ENCODE peak calls at places on chromosomes 5 and 9, in ten cellular contexts. One of them, this sample, is unnamed.

GRCh38 chr5:179504191-179504590 is 46.2 kb upstream of the RUFY1 start:
- DNase-seq in mammary epithelial cell: no peak
- DNase-seq in GM04503: peak
- DNase-seq in mucosa of gallbladder: no peak
- DNase-seq in SK-N-DZ: no peak
- DNase-seq in pancreas: no peak
- DNase-seq in ACHN: no peak
- DNase-seq in small intestine: no peak
- DNase-seq in heart right ventricle: no peak
- DNase-seq in uterus: no peak
- DNase-seq in this sample: no peak

GRCh38 chr5:16994576-16994975 is 58.5 kb upstream of the MYO10 start:
- DNase-seq in mammary epithelial cell: no peak
- DNase-seq in GM04503: no peak
- DNase-seq in mucosa of gallbladder: no peak
- DNase-seq in SK-N-DZ: no peak
- DNase-seq in pancreas: no peak
- DNase-seq in ACHN: no peak
- DNase-seq in small intestine: no peak
- DNase-seq in heart right ventricle: no peak
- DNase-seq in uterus: no peak
- DNase-seq in this sample: no peak

GRCh38 chr5:136192015-136192525 is 892 bp downstream of the SMIM32 start:
- DNase-seq in mammary epithelial cell: no peak
- DNase-seq in GM04503: no peak
- DNase-seq in mucosa of gallbladder: no peak
- DNase-seq in SK-N-DZ: peak
- DNase-seq in pancreas: no peak
- DNase-seq in ACHN: no peak
- DNase-seq in small intestine: no peak
- DNase-seq in heart right ventricle: no peak
- DNase-seq in uterus: no peak
- DNase-seq in this sample: no peak

GRCh38 chr5:172274951-172275753 is 8.4 kb downstream of the UBTD2 start:
- DNase-seq in mammary epithelial cell: peak
- DNase-seq in GM04503: no peak
- DNase-seq in mucosa of gallbladder: no peak
- DNase-seq in SK-N-DZ: no peak
- DNase-seq in pancreas: no peak
- DNase-seq in ACHN: no peak
- DNase-seq in small intestine: no peak
- DNase-seq in heart right ventricle: no peak
- DNase-seq in uterus: no peak
- DNase-seq in this sample: no peak

GRCh38 chr5:34534237-34535108 is 121.7 kb upstream of the RAI14 start:
- DNase-seq in mammary epithelial cell: peak
- DNase-seq in GM04503: peak
- DNase-seq in mucosa of gallbladder: no peak
- DNase-seq in SK-N-DZ: no peak
- DNase-seq in pancreas: no peak
- DNase-seq in ACHN: no peak
- DNase-seq in small intestine: no peak
- DNase-seq in heart right ventricle: no peak
- DNase-seq in uterus: no peak
- DNase-seq in this sample: no peak

GRCh38 chr5:181243020-181243520 is 636 bp downstream of the RACK1 start:
- DNase-seq in mammary epithelial cell: no peak
- DNase-seq in GM04503: no peak
- DNase-seq in mucosa of gallbladder: no peak
- DNase-seq in SK-N-DZ: no peak
- DNase-seq in pancreas: no peak
- DNase-seq in ACHN: peak
- DNase-seq in small intestine: no peak
- DNase-seq in heart right ventricle: no peak
- DNase-seq in uterus: no peak
- DNase-seq in this sample: no peak

GRCh38 chr9:92948032-92948534 is 760 bp downstream of the FGD3 start:
- DNase-seq in mammary epithelial cell: no peak
- DNase-seq in GM04503: no peak
- DNase-seq in mucosa of gallbladder: no peak
- DNase-seq in SK-N-DZ: no peak
- DNase-seq in pancreas: no peak
- DNase-seq in ACHN: no peak
- DNase-seq in small intestine: no peak
- DNase-seq in heart right ventricle: no peak
- DNase-seq in uterus: no peak
- DNase-seq in this sample: no peak

GRCh38 chr5:138668981-138669380 is 84.2 kb upstream of the CTNNA1 start:
- DNase-seq in mammary epithelial cell: no peak
- DNase-seq in GM04503: no peak
- DNase-seq in mucosa of gallbladder: no peak
- DNase-seq in SK-N-DZ: no peak
- DNase-seq in pancreas: no peak
- DNase-seq in ACHN: peak
- DNase-seq in small intestine: no peak
- DNase-seq in heart right ventricle: no peak
- DNase-seq in uterus: no peak
- DNase-seq in this sample: no peak

GRCh38 chr5:113281194-113281593 is 153.6 kb downstream of the TSSK1B start:
- DNase-seq in mammary epithelial cell: no peak
- DNase-seq in GM04503: no peak
- DNase-seq in mucosa of gallbladder: no peak
- DNase-seq in SK-N-DZ: no peak
- DNase-seq in pancreas: no peak
- DNase-seq in ACHN: no peak
- DNase-seq in small intestine: no peak
- DNase-seq in heart right ventricle: no peak
- DNase-seq in uterus: no peak
- DNase-seq in this sample: no peak

GRCh38 chr9:86324308-86324707 is 29.9 kb downstream of the TUT7 start:
- DNase-seq in mammary epithelial cell: no peak
- DNase-seq in GM04503: no peak
- DNase-seq in mucosa of gallbladder: no peak
- DNase-seq in SK-N-DZ: no peak
- DNase-seq in pancreas: no peak
- DNase-seq in ACHN: no peak
- DNase-seq in small intestine: no peak
- DNase-seq in heart right ventricle: no peak
- DNase-seq in uterus: no peak
- DNase-seq in this sample: no peak

GRCh38 chr5:32951878-32952277 is 240.8 kb downstream of the NPR3 start:
- DNase-seq in mammary epithelial cell: no peak
- DNase-seq in GM04503: no peak
- DNase-seq in mucosa of gallbladder: no peak
- DNase-seq in SK-N-DZ: no peak
- DNase-seq in pancreas: no peak
- DNase-seq in ACHN: no peak
- DNase-seq in small intestine: no peak
- DNase-seq in heart right ventricle: no peak
- DNase-seq in uterus: no peak
- DNase-seq in this sample: no peak

GRCh38 chr5:147685991-147686390 is 96.5 kb downstream of the JAKMIP2 start:
- DNase-seq in mammary epithelial cell: peak
- DNase-seq in GM04503: no peak
- DNase-seq in mucosa of gallbladder: no peak
- DNase-seq in SK-N-DZ: no peak
- DNase-seq in pancreas: no peak
- DNase-seq in ACHN: no peak
- DNase-seq in small intestine: no peak
- DNase-seq in heart right ventricle: no peak
- DNase-seq in uterus: no peak
- DNase-seq in this sample: no peak

GRCh38 chr5:72248352-72249032 is 71.5 kb downstream of the MRPS27 start:
- DNase-seq in mammary epithelial cell: peak
- DNase-seq in GM04503: peak
- DNase-seq in mucosa of gallbladder: peak
- DNase-seq in SK-N-DZ: no peak
- DNase-seq in pancreas: peak
- DNase-seq in ACHN: peak
- DNase-seq in small intestine: peak
- DNase-seq in heart right ventricle: peak
- DNase-seq in uterus: peak
- DNase-seq in this sample: peak

GRCh38 chr5:60586307-60586901 is 113.6 kb downstream of the DEPDC1B start:
- DNase-seq in mammary epithelial cell: no peak
- DNase-seq in GM04503: no peak
- DNase-seq in mucosa of gallbladder: no peak
- DNase-seq in SK-N-DZ: no peak
- DNase-seq in pancreas: no peak
- DNase-seq in ACHN: peak
- DNase-seq in small intestine: peak
- DNase-seq in heart right ventricle: no peak
- DNase-seq in uterus: no peak
- DNase-seq in this sample: no peak

GRCh38 chr9:107177857-107178256 is 105.2 kb upstream of the RAD23B start:
- DNase-seq in mammary epithelial cell: no peak
- DNase-seq in GM04503: no peak
- DNase-seq in mucosa of gallbladder: no peak
- DNase-seq in SK-N-DZ: no peak
- DNase-seq in pancreas: no peak
- DNase-seq in ACHN: no peak
- DNase-seq in small intestine: peak
- DNase-seq in heart right ventricle: no peak
- DNase-seq in uterus: no peak
- DNase-seq in this sample: peak

GRCh38 chr5:92518318-92518913 is 1062.6 kb downstream of the NR2F1-AS1 start:
- DNase-seq in mammary epithelial cell: peak
- DNase-seq in GM04503: no peak
- DNase-seq in mucosa of gallbladder: no peak
- DNase-seq in SK-N-DZ: peak
- DNase-seq in pancreas: no peak
- DNase-seq in ACHN: peak
- DNase-seq in small intestine: peak
- DNase-seq in heart right ventricle: no peak
- DNase-seq in uterus: no peak
- DNase-seq in this sample: no peak

GRCh38 chr9:13992136-13992798 is 321.7 kb downstream of the NFIB start:
- DNase-seq in mammary epithelial cell: no peak
- DNase-seq in GM04503: no peak
- DNase-seq in mucosa of gallbladder: no peak
- DNase-seq in SK-N-DZ: no peak
- DNase-seq in pancreas: no peak
- DNase-seq in ACHN: no peak
- DNase-seq in small intestine: no peak
- DNase-seq in heart right ventricle: no peak
- DNase-seq in uterus: no peak
- DNase-seq in this sample: no peak

GRCh38 chr9:133973791-133974630 is 18.1 kb downstream of the VAV2 start:
- DNase-seq in mammary epithelial cell: no peak
- DNase-seq in GM04503: no peak
- DNase-seq in mucosa of gallbladder: peak
- DNase-seq in SK-N-DZ: no peak
- DNase-seq in pancreas: peak
- DNase-seq in ACHN: no peak
- DNase-seq in small intestine: peak
- DNase-seq in heart right ventricle: no peak
- DNase-seq in uterus: no peak
- DNase-seq in this sample: peak

GRCh38 chr5:128695791-128696520 is 157.9 kb upstream of the FBN2 start:
- DNase-seq in mammary epithelial cell: no peak
- DNase-seq in GM04503: no peak
- DNase-seq in mucosa of gallbladder: no peak
- DNase-seq in SK-N-DZ: no peak
- DNase-seq in pancreas: no peak
- DNase-seq in ACHN: no peak
- DNase-seq in small intestine: no peak
- DNase-seq in heart right ventricle: no peak
- DNase-seq in uterus: no peak
- DNase-seq in this sample: no peak

GRCh38 chr5:167158588-167158987 is 1132.9 kb upstream of the WWC1 start:
- DNase-seq in mammary epithelial cell: no peak
- DNase-seq in GM04503: no peak
- DNase-seq in mucosa of gallbladder: no peak
- DNase-seq in SK-N-DZ: no peak
- DNase-seq in pancreas: no peak
- DNase-seq in ACHN: no peak
- DNase-seq in small intestine: no peak
- DNase-seq in heart right ventricle: no peak
- DNase-seq in uterus: no peak
- DNase-seq in this sample: no peak

GRCh38 chr5:20538341-20538740 is 550.3 kb upstream of the CDH18 start:
- DNase-seq in mammary epithelial cell: peak
- DNase-seq in GM04503: no peak
- DNase-seq in mucosa of gallbladder: no peak
- DNase-seq in SK-N-DZ: no peak
- DNase-seq in pancreas: no peak
- DNase-seq in ACHN: no peak
- DNase-seq in small intestine: no peak
- DNase-seq in heart right ventricle: no peak
- DNase-seq in uterus: no peak
- DNase-seq in this sample: no peak

GRCh38 chr5:169435506-169436230 is 134.7 kb upstream of the SLIT3 start:
- DNase-seq in mammary epithelial cell: no peak
- DNase-seq in GM04503: peak
- DNase-seq in mucosa of gallbladder: no peak
- DNase-seq in SK-N-DZ: no peak
- DNase-seq in pancreas: no peak
- DNase-seq in ACHN: no peak
- DNase-seq in small intestine: no peak
- DNase-seq in heart right ventricle: no peak
- DNase-seq in uterus: no peak
- DNase-seq in this sample: no peak

GRCh38 chr5:119537704-119538103 is 85.4 kb downstream of the HSD17B4 start:
- DNase-seq in mammary epithelial cell: peak
- DNase-seq in GM04503: no peak
- DNase-seq in mucosa of gallbladder: no peak
- DNase-seq in SK-N-DZ: no peak
- DNase-seq in pancreas: no peak
- DNase-seq in ACHN: no peak
- DNase-seq in small intestine: no peak
- DNase-seq in heart right ventricle: no peak
- DNase-seq in uterus: no peak
- DNase-seq in this sample: no peak

GRCh38 chr5:95439801-95440493 is 48.8 kb downstream of the FAM81B start:
- DNase-seq in mammary epithelial cell: no peak
- DNase-seq in GM04503: no peak
- DNase-seq in mucosa of gallbladder: no peak
- DNase-seq in SK-N-DZ: no peak
- DNase-seq in pancreas: no peak
- DNase-seq in ACHN: no peak
- DNase-seq in small intestine: no peak
- DNase-seq in heart right ventricle: no peak
- DNase-seq in uterus: no peak
- DNase-seq in this sample: no peak

GRCh38 chr9:88938181-88938580 is 53.1 kb upstream of the S1PR3 start:
- DNase-seq in mammary epithelial cell: no peak
- DNase-seq in GM04503: no peak
- DNase-seq in mucosa of gallbladder: no peak
- DNase-seq in SK-N-DZ: no peak
- DNase-seq in pancreas: no peak
- DNase-seq in ACHN: no peak
- DNase-seq in small intestine: no peak
- DNase-seq in heart right ventricle: no peak
- DNase-seq in uterus: no peak
- DNase-seq in this sample: no peak

GRCh38 chr5:88727705-88728313 is 155.2 kb downstream of the MEF2C start:
- DNase-seq in mammary epithelial cell: no peak
- DNase-seq in GM04503: no peak
- DNase-seq in mucosa of gallbladder: no peak
- DNase-seq in SK-N-DZ: peak
- DNase-seq in pancreas: no peak
- DNase-seq in ACHN: peak
- DNase-seq in small intestine: peak
- DNase-seq in heart right ventricle: no peak
- DNase-seq in uterus: no peak
- DNase-seq in this sample: no peak

GRCh38 chr9:77284616-77285015 is 107.3 kb downstream of the VPS13A start:
- DNase-seq in mammary epithelial cell: no peak
- DNase-seq in GM04503: no peak
- DNase-seq in mucosa of gallbladder: no peak
- DNase-seq in SK-N-DZ: no peak
- DNase-seq in pancreas: no peak
- DNase-seq in ACHN: no peak
- DNase-seq in small intestine: no peak
- DNase-seq in heart right ventricle: no peak
- DNase-seq in uterus: no peak
- DNase-seq in this sample: no peak